ENCODE peak calls at places on chromosomes 13 and 19, in five cellular contexts. E is left colon; T is T-helper 2 cell; C is stimulated activated CD8-positive, alpha-beta memory T cell treated with anti-CD3 and anti-CD28 coated beads, Interleukin-15, amount 100 ng/mL, for 24 hours; B is NCI-H2081. K is an unnamed sample.

GRCh38 chr13:89407357-89407756 is 1736.2 kb downstream of the SLITRK5 start:
- DNase-seq in E (no peak), T (no peak), C (no peak), B (no peak), K (no peak)

GRCh38 chr19:56637976-56638555 is 4.9 kb upstream of the SMIM17 start:
- DNase-seq in E (peak; percentile 47), T (no peak), C (no peak), B (peak; percentile 1), K (peak; percentile 56)

GRCh38 chr13:46598820-46599180 is 45.8 kb downstream of the LRCH1 start:
- DNase-seq in E (no peak), T (no peak), C (no peak), B (no peak), K (no peak)

GRCh38 chr19:35943542-35944301 is 7.5 kb downstream of the LRFN3 start:
- DNase-seq in E (no peak), T (no peak), C (no peak), B (no peak), K (no peak)

GRCh38 chr13:100378533-100378932 is 210.1 kb downstream of the GGACT start:
- DNase-seq in E (no peak), T (no peak), C (no peak), B (no peak), K (no peak)

GRCh38 chr19:21047712-21048111 is 27.3 kb downstream of the ZNF430 start:
- DNase-seq in E (no peak), T (no peak), C (no peak), B (no peak), K (no peak)

GRCh38 chr19:2537544-2537943 is 61.6 kb downstream of the GADD45B start:
- DNase-seq in E (no peak), T (no peak), C (no peak), B (no peak), K (no peak)

GRCh38 chr13:30569901-30570576 is 47.7 kb upstream of the USPL1 start:
- DNase-seq in E (no peak), T (no peak), C (no peak), B (no peak), K (peak; percentile 49)

GRCh38 chr13:99404005-99404755 is 97.0 kb upstream of the GPR183 start:
- DNase-seq in E (no peak), T (no peak), C (no peak), B (no peak), K (no peak)

GRCh38 chr19:18832331-18833140 is 777 bp downstream of the UPF1 start:
- DNase-seq in E (no peak), T (no peak), C (no peak), B (peak; percentile 40), K (peak; percentile 61)

GRCh38 chr19:47697863-47698609 is 15.2 kb upstream of the EHD2 start:
- DNase-seq in E (peak; percentile 71), T (peak; percentile 23), C (no peak), B (peak; percentile 67), K (peak; percentile 83)

GRCh38 chr19:41218615-41219507 is at the start of gene AXL:
- DNase-seq in E (peak; percentile 78), T (no peak), C (no peak), B (no peak), K (no peak)

GRCh38 chr13:111058796-111059506 is 56.2 kb upstream of the ARHGEF7 start:
- DNase-seq in E (no peak), T (no peak), C (no peak), B (no peak), K (no peak)

GRCh38 chr19:48117515-48118330 is 7.1 kb upstream of the PLA2G4C start:
- DNase-seq in E (no peak), T (no peak), C (no peak), B (no peak), K (no peak)

GRCh38 chr13:112740502-112741131 is 50.8 kb downstream of the ATP11A start:
- DNase-seq in E (no peak), T (no peak), C (no peak), B (peak; percentile 17), K (peak; percentile 59)

GRCh38 chr19:7682175-7682855 is 1.7 kb downstream of the TRAPPC5 start:
- DNase-seq in E (no peak), T (no peak), C (no peak), B (no peak), K (no peak)

GRCh38 chr13:113794086-113794485 is 35.1 kb downstream of the TMEM255B start:
- DNase-seq in E (no peak), T (no peak), C (no peak), B (no peak), K (no peak)